ENCODE peak calls at places on chromosomes 2 and 18, in ten cellular contexts. R, I, Q, E, X, K, T, A, H and N are unnamed samples.

GRCh38 chr18:41809652-41810051 is 145.4 kb upstream of the PIK3C3 start:
- DNase-seq in Q (no peak), A (no peak), T (no peak), E (no peak), K (no peak), I (no peak), R (no peak), H (no peak), X (no peak), N (no peak)

GRCh38 chr2:189183170-189183569 is 3.6 kb upstream of the COL5A2 start:
- DNase-seq in A (no peak), T (no peak), I (no peak), X (no peak), K (no peak), Q (no peak), E (no peak), H (no peak), R (no peak), N (no peak)

GRCh38 chr2:7899241-7899640 is 782.6 kb upstream of the ID2 start:
- DNase-seq in I (no peak), E (no peak), T (no peak), H (no peak), K (no peak), R (no peak), Q (no peak), X (no peak), A (no peak), N (no peak)

GRCh38 chr18:73564073-73564472 is 583.6 kb downstream of the FBXO15 start:
- DNase-seq in T (no peak), A (peak; percentile 37), I (no peak), Q (no peak), E (no peak), H (peak; percentile 90), X (no peak), K (no peak), R (peak; percentile 49), N (no peak)

GRCh38 chr2:174914894-174915760 is 90.1 kb downstream of the CHN1 start:
- DNase-seq in K (no peak), A (no peak), T (no peak), Q (peak; percentile 21), R (no peak), H (no peak), E (peak; percentile 27), I (no peak), X (no peak), N (no peak)

GRCh38 chr2:108193251-108193650 is 46.5 kb upstream of the SULT1C3 start:
- DNase-seq in H (no peak), A (no peak), E (no peak), R (no peak), X (no peak), T (no peak), I (no peak), Q (no peak), K (no peak), N (no peak)

GRCh38 chr2:85935746-85936208 is 47.0 kb upstream of the ST3GAL5 start:
- DNase-seq in A (peak; percentile 56), T (no peak), H (peak; percentile 50), Q (peak; percentile 61), E (no peak), I (no peak), X (no peak), K (no peak), R (peak; percentile 90), N (no peak)

GRCh38 chr2:7861910-7862702 is 819.8 kb upstream of the ID2 start:
- DNase-seq in H (no peak), R (no peak), E (no peak), A (no peak), X (no peak), Q (no peak), K (no peak), I (no peak), T (no peak), N (no peak)

GRCh38 chr2:59713577-59713976 is 839.9 kb downstream of the BCL11A start:
- DNase-seq in K (no peak), X (no peak), R (no peak), H (no peak), Q (no peak), A (no peak), E (no peak), I (no peak), T (no peak), N (no peak)

GRCh38 chr18:21241224-21242131 is 554 bp upstream of the GREB1L start:
- DNase-seq in T (no peak), E (no peak), H (no peak), X (no peak), R (no peak), A (no peak), I (no peak), Q (no peak), K (no peak), N (no peak)

GRCh38 chr2:169877406-169877805 is 50.2 kb downstream of the UBR3 start:
- DNase-seq in E (no peak), R (no peak), H (no peak), T (no peak), I (no peak), A (peak; percentile 7), X (no peak), Q (no peak), K (peak; percentile 8), N (no peak)

GRCh38 chr2:17912266-17912691 is 33.8 kb downstream of the KCNS3 start:
- DNase-seq in H (no peak), R (no peak), I (no peak), Q (no peak), A (no peak), X (no peak), K (peak; percentile 37), T (no peak), E (no peak), N (no peak)

GRCh38 chr2:54100772-54101171 is 14.6 kb upstream of the ACYP2 start:
- DNase-seq in I (no peak), R (no peak), E (no peak), H (no peak), A (no peak), X (no peak), T (no peak), K (no peak), Q (no peak), N (no peak)

GRCh38 chr2:238574490-238575271 is 148.0 kb downstream of the ASB1 start:
- DNase-seq in K (no peak), H (no peak), Q (no peak), X (no peak), A (no peak), T (no peak), E (no peak), R (no peak), I (no peak), N (no peak)
- TF ChIP-seq CTCF in K (no peak), H (peak; percentile 20), Q (no peak), X (no peak), A (no peak), T (no peak), E (no peak), R (no peak), I (no peak), N (no peak)

GRCh38 chr2:105870062-105870461 is 125.3 kb downstream of the NCK2 start:
- DNase-seq in X (no peak), Q (no peak), A (no peak), K (no peak), R (no peak), I (no peak), T (no peak), H (no peak), E (no peak), N (no peak)

GRCh38 chr2:105869318-105869717 is 124.6 kb downstream of the NCK2 start:
- DNase-seq in K (no peak), R (no peak), I (peak; percentile 19), E (no peak), Q (no peak), T (no peak), A (no peak), X (no peak), H (no peak), N (no peak)

GRCh38 chr2:105872830-105873229 is 128.1 kb downstream of the NCK2 start:
- DNase-seq in Q (no peak), R (no peak), I (no peak), A (no peak), E (no peak), K (no peak), H (no peak), X (no peak), T (no peak), N (no peak)

GRCh38 chr2:105872142-105872728 is 127.5 kb downstream of the NCK2 start:
- DNase-seq in E (no peak), K (peak; percentile 70), H (no peak), I (no peak), Q (no peak), R (no peak), A (no peak), X (no peak), T (no peak), N (no peak)

DNA sequence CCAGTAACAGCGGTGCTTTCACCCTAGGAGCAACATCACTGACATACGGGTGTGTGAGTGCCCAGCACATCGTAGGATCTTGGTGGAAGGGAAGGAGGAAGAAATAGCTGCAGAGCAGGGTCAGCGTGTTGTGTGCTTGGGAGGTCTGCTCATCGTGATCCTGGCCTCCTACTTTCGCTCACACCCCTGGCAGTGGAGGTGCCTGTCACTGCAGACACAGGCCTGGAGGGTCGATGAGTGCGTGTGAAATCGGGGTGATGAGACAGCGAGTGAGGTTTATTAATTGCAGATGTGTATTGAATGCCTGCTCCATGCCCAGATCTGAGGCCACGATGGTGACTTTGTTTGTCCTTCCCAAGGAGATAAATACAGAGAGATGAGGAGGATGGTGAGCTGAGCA is 126.1 kb downstream of the NCK2 start:
- DNase-seq in K (no peak), E (no peak), T (no peak), X (no peak), Q (no peak), I (no peak), H (no peak), R (no peak), A (no peak), N (no peak)
- TF ChIP-seq CTCF in K (no peak), E (no peak), T (no peak), X (no peak), Q (no peak), I (no peak), H (no peak), R (no peak), A (no peak), N (no peak)

GRCh38 chr18:52670903-52671302 is 330.9 kb downstream of the DCC start:
- DNase-seq in K (peak; percentile 38), T (no peak), E (no peak), X (no peak), R (peak; percentile 1), Q (no peak), H (no peak), I (peak; percentile 9), A (peak; percentile 0), N (no peak)
- TF ChIP-seq CTCF in K (no peak), T (peak; percentile 64), E (no peak), X (peak; percentile 32), R (peak; percentile 8), Q (no peak), H (peak; percentile 13), I (no peak), A (no peak), N (peak; percentile 39)

DNA sequence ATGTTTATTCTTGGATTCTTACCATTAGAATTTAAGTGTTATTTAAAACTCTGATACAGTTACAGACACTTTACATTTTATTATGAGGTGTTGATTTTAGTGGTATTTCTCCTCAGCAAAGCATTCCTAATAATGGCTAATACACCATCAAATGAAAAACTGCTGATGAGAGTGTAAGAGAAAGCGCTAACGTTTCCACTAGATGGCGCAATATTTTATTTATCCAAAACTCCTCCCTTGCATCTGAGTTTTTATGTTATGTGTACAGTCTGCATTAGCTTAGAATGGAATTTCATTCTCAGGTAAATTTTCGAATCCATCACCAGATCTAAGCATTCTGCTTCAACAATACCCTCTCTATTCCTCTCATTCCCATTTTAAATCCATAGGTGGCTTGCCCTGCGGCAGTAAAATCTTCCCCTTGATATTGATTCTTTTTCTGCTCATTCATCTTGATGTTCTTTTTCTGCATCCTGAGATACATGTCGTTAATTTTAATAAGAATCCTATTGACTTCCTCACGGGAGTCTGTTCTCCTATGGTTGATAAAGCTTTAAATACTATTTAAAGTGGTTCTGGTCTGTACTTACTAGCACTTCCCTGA is 53.9 kb downstream of the PRKRA start:
- DNase-seq in E (peak; percentile 53), I (peak; percentile 24), T (no peak), R (peak; percentile 36), K (peak; percentile 71), X (no peak), A (peak; percentile 33), Q (no peak), H (peak; percentile 49), N (no peak)
- TF ChIP-seq CTCF in E (peak; percentile 52), I (no peak), T (peak; percentile 86), R (peak; percentile 55), K (peak; percentile 54), X (peak; percentile 77), A (peak; percentile 79), Q (peak; percentile 55), H (peak; percentile 90), N (peak; percentile 77)